ENCODE peak calls at places on chromosomes 7 and 10, in seven cellular contexts. V, M, O, R, J, X and G are unnamed samples.

GRCh38 chr10:124152139-124152780 is 58.9 kb upstream of the CHST15 start:
- DNase-seq in J (no peak), M (peak; percentile 55), O (peak; percentile 80), R (no peak), X (peak; percentile 86), V (no peak), G (no peak)

GRCh38 chr7:55438765-55439525 is 73.8 kb downstream of the LANCL2 start:
- DNase-seq in O (peak; percentile 74), M (no peak), V (no peak), X (no peak), R (no peak), J (peak; percentile 81), G (no peak)

GRCh38 chr10:24349379-24350110 is 140.6 kb downstream of the KIAA1217 start:
- DNase-seq in O (no peak), X (peak; percentile 79), R (no peak), M (peak; percentile 32), V (no peak), J (no peak), G (no peak)

GRCh38 chr7:47451851-47452205 is 130.1 kb downstream of the TNS3 start:
- DNase-seq in X (no peak), R (no peak), V (no peak), O (no peak), M (no peak), J (no peak), G (peak; percentile 20)

GRCh38 chr7:78473011-78473410 is 674.4 kb downstream of the PHTF2 start:
- DNase-seq in R (no peak), O (no peak), X (no peak), V (no peak), M (peak; percentile 25), J (no peak), G (peak; percentile 4)

GRCh38 chr7:143205560-143206293 is 16.1 kb upstream of the TAS2R40 start:
- DNase-seq in R (no peak), X (peak; percentile 69), M (no peak), V (peak; percentile 28), O (no peak), J (no peak), G (no peak)

GRCh38 chr7:22277375-22277774 is 79.6 kb downstream of the RAPGEF5 start:
- DNase-seq in R (no peak), J (no peak), M (no peak), X (no peak), V (no peak), O (no peak), G (no peak)

GRCh38 chr7:91892821-91893340 is 12.4 kb upstream of the MTERF1 start:
- DNase-seq in R (no peak), M (no peak), V (no peak), J (no peak), X (peak; percentile 59), O (no peak), G (no peak)

GRCh38 chr10:76558996-76559888 is 1078.4 kb downstream of the KCNMA1 start:
- DNase-seq in M (peak; percentile 79), X (peak; percentile 13), O (no peak), R (no peak), J (no peak), V (no peak), G (no peak)

GRCh38 chr10:117501460-117502035 is 41.0 kb upstream of the EMX2 start:
- DNase-seq in R (no peak), M (no peak), X (no peak), J (no peak), O (no peak), V (no peak), G (no peak)

GRCh38 chr10:14296081-14296709 is 34.5 kb downstream of the FRMD4A start:
- DNase-seq in V (no peak), J (no peak), O (no peak), M (no peak), X (peak; percentile 44), R (no peak), G (no peak)

GRCh38 chr7:128437426-128438332 is 18.0 kb upstream of the HILPDA start:
- DNase-seq in M (no peak), J (no peak), X (no peak), V (no peak), O (no peak), R (no peak), G (no peak)

GRCh38 chr7:30308392-30308791 is 24.0 kb downstream of the ZNRF2 start:
- DNase-seq in O (no peak), V (no peak), M (no peak), J (no peak), R (no peak), X (peak; percentile 27), G (no peak)

GRCh38 chr10:97138777-97139317 is 46.9 kb downstream of the SLIT1 start:
- DNase-seq in X (no peak), V (no peak), M (no peak), J (no peak), O (no peak), R (no peak), G (no peak)

GRCh38 chr10:44293842-44294241 is 91.1 kb downstream of the CXCL12 start:
- DNase-seq in O (peak; percentile 61), X (no peak), V (no peak), M (peak; percentile 52), R (no peak), J (no peak), G (peak; percentile 88)

GRCh38 chr10:5488272-5489161 is 10.9 kb downstream of the CALML5 start:
- DNase-seq in O (no peak), M (no peak), V (no peak), R (no peak), X (no peak), J (no peak), G (no peak)

GRCh38 chr10:121357323-121357835 is 240.9 kb downstream of the FGFR2 start:
- DNase-seq in O (no peak), R (no peak), M (no peak), X (no peak), J (no peak), V (no peak), G (no peak)

GRCh38 chr7:49773082-49773938 is at the start of gene VWC2:
- DNase-seq in M (no peak), R (no peak), J (no peak), X (no peak), V (no peak), O (peak; percentile 63), G (no peak)

GRCh38 chr7:155578016-155578415 is 31.7 kb upstream of the CNPY1 start:
- DNase-seq in J (no peak), X (no peak), M (no peak), R (no peak), O (peak; percentile 3), V (no peak), G (no peak)

GRCh38 chr7:35975851-35976454 is 175.1 kb downstream of the SEPTIN7 start:
- DNase-seq in J (peak; percentile 76), M (peak; percentile 59), R (no peak), X (peak; percentile 76), V (peak; percentile 63), O (no peak), G (peak; percentile 56)

GRCh38 chr7:79933144-79933543 is 201.5 kb upstream of the GNAI1 start:
- DNase-seq in V (no peak), R (no peak), J (no peak), O (no peak), X (no peak), M (peak; percentile 47), G (peak; percentile 62)

GRCh38 chr7:155543011-155543881 is 3.1 kb downstream of the CNPY1 start:
- DNase-seq in J (no peak), V (no peak), M (no peak), X (peak; percentile 55), O (no peak), R (no peak), G (no peak)

GRCh38 chr10:94461503-94461902 is 59.2 kb downstream of the TBC1D12 start:
- DNase-seq in J (no peak), R (no peak), M (no peak), V (no peak), X (no peak), O (no peak), G (no peak)

GRCh38 chr10:79137826-79138225 is 69.1 kb downstream of the ZMIZ1 start:
- DNase-seq in J (no peak), V (peak; percentile 27), X (peak; percentile 73), R (no peak), O (peak; percentile 68), M (no peak), G (no peak)

GRCh38 chr7:140672382-140673062 is at the start of gene ADCK2:
- DNase-seq in J (peak; percentile 60), X (peak; percentile 48), V (no peak), R (no peak), M (no peak), O (peak; percentile 75), G (no peak)

GRCh38 chr7:30027065-30027456 is 559 bp upstream of the FKBP14 start:
- DNase-seq in M (no peak), V (peak; percentile 63), J (no peak), X (peak; percentile 69), R (no peak), O (no peak), G (no peak)

GRCh38 chr7:101058355-101058754 is 26.9 kb upstream of the TRIM56 start:
- DNase-seq in O (peak; percentile 76), X (peak; percentile 70), M (no peak), J (no peak), R (no peak), V (peak; percentile 31), G (no peak)

GRCh38 chr10:132893090-132893489 is 49.3 kb downstream of the CFAP46 start:
- DNase-seq in M (no peak), O (no peak), X (no peak), V (no peak), R (no peak), J (no peak), G (no peak)

GRCh38 chr10:33277135-33277536 is 57.3 kb downstream of the NRP1 start:
- DNase-seq in V (no peak), M (no peak), X (no peak), J (no peak), O (peak; percentile 76), R (no peak), G (no peak)

GRCh38 chr7:137122145-137122544 is 221.4 kb downstream of the PTN start:
- DNase-seq in J (no peak), O (no peak), M (no peak), V (no peak), R (no peak), X (no peak), G (no peak)

GRCh38 chr10:31709028-31709427 is 219.6 kb downstream of the ARHGAP12 start:
- DNase-seq in J (no peak), R (no peak), M (no peak), X (no peak), O (no peak), V (no peak), G (no peak)